ENCODE peak calls at places on chromosome 1, in eight cellular contexts. One of them, this sample, is unnamed.
A peak's percentile ranks its signal among the peaks of the same experiment; 100 is the strongest.

GRCh38 chr1:246219508-246220030 is 287.5 kb downstream of the SMYD3 start:
- DNase-seq in heart left ventricle: no peak
- DNase-seq in fibroblast of lung: peak; percentile 17
- DNase-seq in esophagus muscularis mucosa: no peak
- DNase-seq in HFF-Myc: peak; percentile 4
- DNase-seq in tibial nerve: no peak
- DNase-seq in AG09309: no peak
- DNase-seq in cardiac fibroblast: peak; percentile 22
- DNase-seq in this sample: no peak

GRCh38 chr1:172719694-172720138 is 60.8 kb downstream of the FASLG start:
- DNase-seq in AG09309: peak; percentile 17
- DNase-seq in heart left ventricle: no peak
- DNase-seq in fibroblast of lung: peak; percentile 72
- DNase-seq in cardiac fibroblast: peak; percentile 76
- DNase-seq in HFF-Myc: peak; percentile 31
- DNase-seq in esophagus muscularis mucosa: no peak
- DNase-seq in tibial nerve: peak; percentile 24
- DNase-seq in this sample: peak; percentile 37

GRCh38 chr1:210557426-210558077 is 228.8 kb downstream of the HHAT start:
- DNase-seq in heart left ventricle: no peak
- DNase-seq in fibroblast of lung: no peak
- DNase-seq in cardiac fibroblast: no peak
- DNase-seq in AG09309: no peak
- DNase-seq in HFF-Myc: no peak
- DNase-seq in esophagus muscularis mucosa: no peak
- DNase-seq in tibial nerve: no peak
- DNase-seq in this sample: no peak

GRCh38 chr1:243311809-243312208 is 56.0 kb downstream of the SDCCAG8 start:
- DNase-seq in tibial nerve: no peak
- DNase-seq in AG09309: no peak
- DNase-seq in HFF-Myc: no peak
- DNase-seq in fibroblast of lung: no peak
- DNase-seq in esophagus muscularis mucosa: no peak
- DNase-seq in heart left ventricle: no peak
- DNase-seq in cardiac fibroblast: no peak
- DNase-seq in this sample: no peak

GRCh38 chr1:62528015-62528414 is 69.3 kb upstream of the ANGPTL3 start:
- DNase-seq in esophagus muscularis mucosa: no peak
- DNase-seq in fibroblast of lung: no peak
- DNase-seq in cardiac fibroblast: peak; percentile 38
- DNase-seq in HFF-Myc: no peak
- DNase-seq in AG09309: no peak
- DNase-seq in heart left ventricle: peak; percentile 51
- DNase-seq in tibial nerve: no peak
- DNase-seq in this sample: no peak

GRCh38 chr1:15152318-15153183 is 996 bp upstream of the TMEM51 start:
- DNase-seq in AG09309: peak; percentile 49
- DNase-seq in HFF-Myc: peak; percentile 89
- DNase-seq in tibial nerve: peak; percentile 70
- DNase-seq in cardiac fibroblast: peak; percentile 93
- DNase-seq in heart left ventricle: peak; percentile 87
- DNase-seq in esophagus muscularis mucosa: peak; percentile 96
- DNase-seq in fibroblast of lung: peak; percentile 91
- DNase-seq in this sample: peak; percentile 77

GRCh38 chr1:240151126-240151735 is 59.5 kb downstream of the FMN2 start:
- DNase-seq in heart left ventricle: no peak
- DNase-seq in esophagus muscularis mucosa: no peak
- DNase-seq in tibial nerve: no peak
- DNase-seq in cardiac fibroblast: no peak
- DNase-seq in AG09309: no peak
- DNase-seq in fibroblast of lung: no peak
- DNase-seq in HFF-Myc: no peak
- DNase-seq in this sample: no peak

GRCh38 chr1:1006305-1007159 is 6.6 kb upstream of the HES4 start:
- DNase-seq in AG09309: no peak
- DNase-seq in heart left ventricle: peak; percentile 37
- DNase-seq in HFF-Myc: no peak
- DNase-seq in cardiac fibroblast: no peak
- DNase-seq in esophagus muscularis mucosa: no peak
- DNase-seq in fibroblast of lung: no peak
- DNase-seq in tibial nerve: no peak
- DNase-seq in this sample: no peak

GRCh38 chr1:163820190-163820589 is 498.4 kb downstream of the NUF2 start:
- DNase-seq in tibial nerve: no peak
- DNase-seq in fibroblast of lung: no peak
- DNase-seq in HFF-Myc: no peak
- DNase-seq in heart left ventricle: no peak
- DNase-seq in cardiac fibroblast: no peak
- DNase-seq in esophagus muscularis mucosa: no peak
- DNase-seq in AG09309: no peak
- DNase-seq in this sample: no peak

GRCh38 chr1:1359668-1360468 is 1.5 kb upstream of the MXRA8 start:
- DNase-seq in heart left ventricle: peak; percentile 79
- DNase-seq in tibial nerve: peak; percentile 81
- DNase-seq in fibroblast of lung: peak; percentile 64
- DNase-seq in cardiac fibroblast: peak; percentile 34
- DNase-seq in AG09309: peak; percentile 70
- DNase-seq in esophagus muscularis mucosa: no peak
- DNase-seq in HFF-Myc: no peak
- DNase-seq in this sample: peak; percentile 61

GRCh38 chr1:167301355-167301754 is 80.7 kb downstream of the POU2F1 start:
- DNase-seq in AG09309: no peak
- DNase-seq in cardiac fibroblast: no peak
- DNase-seq in esophagus muscularis mucosa: no peak
- DNase-seq in HFF-Myc: no peak
- DNase-seq in tibial nerve: no peak
- DNase-seq in heart left ventricle: no peak
- DNase-seq in fibroblast of lung: no peak
- DNase-seq in this sample: no peak

GRCh38 chr1:234926574-234927311 is 201.9 kb downstream of the TOMM20 start:
- DNase-seq in HFF-Myc: no peak
- DNase-seq in fibroblast of lung: no peak
- DNase-seq in tibial nerve: no peak
- DNase-seq in AG09309: no peak
- DNase-seq in esophagus muscularis mucosa: no peak
- DNase-seq in cardiac fibroblast: no peak
- DNase-seq in heart left ventricle: no peak
- DNase-seq in this sample: no peak

GRCh38 chr1:239805888-239806772 is 285.6 kb upstream of the FMN2 start:
- DNase-seq in esophagus muscularis mucosa: no peak
- DNase-seq in fibroblast of lung: no peak
- DNase-seq in tibial nerve: no peak
- DNase-seq in cardiac fibroblast: no peak
- DNase-seq in HFF-Myc: no peak
- DNase-seq in AG09309: no peak
- DNase-seq in heart left ventricle: no peak
- DNase-seq in this sample: no peak

GRCh38 chr1:59266180-59266926 is 30.5 kb upstream of the FGGY start:
- DNase-seq in esophagus muscularis mucosa: no peak
- DNase-seq in AG09309: no peak
- DNase-seq in heart left ventricle: no peak
- DNase-seq in tibial nerve: no peak
- DNase-seq in HFF-Myc: no peak
- DNase-seq in cardiac fibroblast: no peak
- DNase-seq in fibroblast of lung: no peak
- DNase-seq in this sample: no peak

GRCh38 chr1:159261726-159262494 is 40.2 kb upstream of the FCER1A start:
- DNase-seq in heart left ventricle: no peak
- DNase-seq in AG09309: no peak
- DNase-seq in cardiac fibroblast: peak; percentile 23
- DNase-seq in HFF-Myc: no peak
- DNase-seq in tibial nerve: no peak
- DNase-seq in esophagus muscularis mucosa: no peak
- DNase-seq in fibroblast of lung: no peak
- DNase-seq in this sample: no peak

GRCh38 chr1:27521336-27522147 is 31.6 kb upstream of the WASF2 start:
- DNase-seq in AG09309: no peak
- DNase-seq in cardiac fibroblast: no peak
- DNase-seq in heart left ventricle: peak; percentile 73
- DNase-seq in tibial nerve: no peak
- DNase-seq in fibroblast of lung: no peak
- DNase-seq in HFF-Myc: no peak
- DNase-seq in esophagus muscularis mucosa: no peak
- DNase-seq in this sample: no peak

GRCh38 chr1:221174598-221174997 is 295.4 kb downstream of the HLX start:
- DNase-seq in AG09309: no peak
- DNase-seq in fibroblast of lung: no peak
- DNase-seq in HFF-Myc: no peak
- DNase-seq in heart left ventricle: peak; percentile 87
- DNase-seq in tibial nerve: no peak
- DNase-seq in esophagus muscularis mucosa: no peak
- DNase-seq in cardiac fibroblast: peak; percentile 48
- DNase-seq in this sample: no peak

GRCh38 chr1:40955266-40955665 is 24.2 kb upstream of the CTPS1 start:
- DNase-seq in HFF-Myc: no peak
- DNase-seq in cardiac fibroblast: peak; percentile 17
- DNase-seq in tibial nerve: no peak
- DNase-seq in heart left ventricle: no peak
- DNase-seq in esophagus muscularis mucosa: no peak
- DNase-seq in AG09309: no peak
- DNase-seq in fibroblast of lung: no peak
- DNase-seq in this sample: no peak

GRCh38 chr1:40948741-40949528 is 30.6 kb upstream of the CTPS1 start:
- DNase-seq in cardiac fibroblast: peak; percentile 88
- DNase-seq in tibial nerve: peak; percentile 60
- DNase-seq in heart left ventricle: no peak
- DNase-seq in HFF-Myc: peak; percentile 73
- DNase-seq in fibroblast of lung: peak; percentile 72
- DNase-seq in esophagus muscularis mucosa: no peak
- DNase-seq in AG09309: peak; percentile 43
- DNase-seq in this sample: no peak

GRCh38 chr1:40952744-40953315 is 26.7 kb upstream of the CTPS1 start:
- DNase-seq in fibroblast of lung: no peak
- DNase-seq in tibial nerve: no peak
- DNase-seq in HFF-Myc: no peak
- DNase-seq in esophagus muscularis mucosa: no peak
- DNase-seq in AG09309: no peak
- DNase-seq in heart left ventricle: no peak
- DNase-seq in cardiac fibroblast: no peak
- DNase-seq in this sample: no peak

GRCh38 chr1:40949563-40949962 is 29.9 kb upstream of the CTPS1 start:
- DNase-seq in tibial nerve: no peak
- DNase-seq in HFF-Myc: no peak
- DNase-seq in esophagus muscularis mucosa: no peak
- DNase-seq in heart left ventricle: no peak
- DNase-seq in AG09309: no peak
- DNase-seq in cardiac fibroblast: no peak
- DNase-seq in fibroblast of lung: no peak
- DNase-seq in this sample: no peak

GRCh38 chr1:40951943-40952743 is 27.4 kb upstream of the CTPS1 start:
- DNase-seq in fibroblast of lung: peak; percentile 46
- DNase-seq in AG09309: no peak
- DNase-seq in heart left ventricle: peak; percentile 65
- DNase-seq in tibial nerve: peak; percentile 70
- DNase-seq in esophagus muscularis mucosa: no peak
- DNase-seq in HFF-Myc: no peak
- DNase-seq in cardiac fibroblast: peak; percentile 63
- DNase-seq in this sample: no peak
- TF ChIP-seq CTCF in fibroblast of lung: peak; percentile 88
- TF ChIP-seq CTCF in AG09309: peak; percentile 92
- TF ChIP-seq CTCF in heart left ventricle: peak; percentile 93
- TF ChIP-seq CTCF in tibial nerve: peak; percentile 90
- TF ChIP-seq CTCF in esophagus muscularis mucosa: peak; percentile 91
- TF ChIP-seq CTCF in HFF-Myc: peak; percentile 88
- TF ChIP-seq CTCF in cardiac fibroblast: peak; percentile 87
- TF ChIP-seq CTCF in this sample: peak; percentile 89

DNA sequence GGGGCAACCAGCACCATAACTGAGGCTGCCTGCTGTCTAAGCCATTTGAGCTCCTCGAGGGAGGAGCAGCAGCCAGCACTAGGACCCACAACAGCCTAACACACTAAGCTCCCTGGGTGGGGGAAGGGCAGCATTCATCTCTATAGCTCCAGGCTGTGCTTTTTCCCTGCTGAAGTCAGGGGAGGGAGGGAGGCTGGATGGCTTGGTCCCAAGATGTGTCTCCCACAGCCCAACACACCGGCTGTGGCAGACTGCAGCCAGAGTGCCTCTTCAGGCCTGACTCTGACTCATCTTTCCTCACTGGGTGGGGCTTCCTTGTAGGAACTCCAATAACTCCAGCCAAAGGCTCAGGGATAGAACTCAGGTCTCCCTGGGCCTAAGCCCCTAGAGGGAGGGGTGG is 296.3 kb downstream of the PRDM2 start:
- DNase-seq in tibial nerve: no peak
- DNase-seq in HFF-Myc: no peak
- DNase-seq in AG09309: no peak
- DNase-seq in esophagus muscularis mucosa: no peak
- DNase-seq in cardiac fibroblast: no peak
- DNase-seq in fibroblast of lung: no peak
- DNase-seq in heart left ventricle: no peak
- DNase-seq in this sample: no peak
- H3K4me3 ChIP-seq in tibial nerve: no peak overlapping the region
- H3K4me3 ChIP-seq in HFF-Myc: no peak overlapping the region
- H3K4me3 ChIP-seq in AG09309: no peak overlapping the region
- H3K4me3 ChIP-seq in esophagus muscularis mucosa: no peak overlapping the region
- H3K4me3 ChIP-seq in cardiac fibroblast: no peak overlapping the region
- H3K4me3 ChIP-seq in fibroblast of lung: no peak overlapping the region
- H3K4me3 ChIP-seq in heart left ventricle: no peak overlapping the region
- H3K4me3 ChIP-seq in this sample: no peak overlapping the region

GRCh38 chr1:156624814-156625435 is 5.7 kb downstream of the HAPLN2 start:
- DNase-seq in AG09309: no peak
- DNase-seq in fibroblast of lung: no peak
- DNase-seq in cardiac fibroblast: no peak
- DNase-seq in esophagus muscularis mucosa: no peak
- DNase-seq in tibial nerve: no peak
- DNase-seq in heart left ventricle: no peak
- DNase-seq in HFF-Myc: no peak
- DNase-seq in this sample: no peak
- TF ChIP-seq CTCF in AG09309: no peak
- TF ChIP-seq CTCF in fibroblast of lung: no peak
- TF ChIP-seq CTCF in cardiac fibroblast: no peak
- TF ChIP-seq CTCF in esophagus muscularis mucosa: no peak
- TF ChIP-seq CTCF in tibial nerve: no peak
- TF ChIP-seq CTCF in heart left ventricle: no peak
- TF ChIP-seq CTCF in HFF-Myc: no peak
- TF ChIP-seq CTCF in this sample: no peak

GRCh38 chr1:218588555-218589172 is 243.5 kb downstream of the TGFB2 start:
- DNase-seq in AG09309: no peak
- DNase-seq in HFF-Myc: no peak
- DNase-seq in esophagus muscularis mucosa: no peak
- DNase-seq in tibial nerve: no peak
- DNase-seq in heart left ventricle: no peak
- DNase-seq in cardiac fibroblast: no peak
- DNase-seq in fibroblast of lung: peak; percentile 37
- DNase-seq in this sample: no peak

GRCh38 chr1:218587890-218588289 is 242.8 kb downstream of the TGFB2 start:
- DNase-seq in heart left ventricle: no peak
- DNase-seq in tibial nerve: no peak
- DNase-seq in fibroblast of lung: peak; percentile 29
- DNase-seq in cardiac fibroblast: peak; percentile 58
- DNase-seq in AG09309: no peak
- DNase-seq in HFF-Myc: no peak
- DNase-seq in esophagus muscularis mucosa: no peak
- DNase-seq in this sample: no peak

GRCh38 chr1:218584418-218585155 is 239.5 kb downstream of the TGFB2 start:
- DNase-seq in esophagus muscularis mucosa: no peak
- DNase-seq in HFF-Myc: no peak
- DNase-seq in AG09309: no peak
- DNase-seq in fibroblast of lung: no peak
- DNase-seq in heart left ventricle: no peak
- DNase-seq in tibial nerve: no peak
- DNase-seq in cardiac fibroblast: peak; percentile 70
- DNase-seq in this sample: no peak

GRCh38 chr1:218582646-218583045 is 237.5 kb downstream of the TGFB2 start:
- DNase-seq in AG09309: no peak
- DNase-seq in cardiac fibroblast: no peak
- DNase-seq in tibial nerve: no peak
- DNase-seq in heart left ventricle: no peak
- DNase-seq in HFF-Myc: no peak
- DNase-seq in fibroblast of lung: no peak
- DNase-seq in esophagus muscularis mucosa: no peak
- DNase-seq in this sample: no peak

GRCh38 chr1:218585565-218586184 is 240.5 kb downstream of the TGFB2 start:
- DNase-seq in AG09309: no peak
- DNase-seq in cardiac fibroblast: peak; percentile 86
- DNase-seq in heart left ventricle: peak; percentile 27
- DNase-seq in esophagus muscularis mucosa: no peak
- DNase-seq in tibial nerve: no peak
- DNase-seq in fibroblast of lung: peak; percentile 71
- DNase-seq in HFF-Myc: no peak
- DNase-seq in this sample: peak; percentile 40
- H3K4me3 ChIP-seq in AG09309: no peak overlapping the region
- H3K4me3 ChIP-seq in cardiac fibroblast: no peak overlapping the region
- H3K4me3 ChIP-seq in heart left ventricle: no peak overlapping the region
- H3K4me3 ChIP-seq in esophagus muscularis mucosa: no peak overlapping the region
- H3K4me3 ChIP-seq in tibial nerve: no peak overlapping the region
- H3K4me3 ChIP-seq in fibroblast of lung: no peak overlapping the region
- H3K4me3 ChIP-seq in HFF-Myc: no peak overlapping the region
- H3K4me3 ChIP-seq in this sample: no peak overlapping the region

This sample was measured in astrocyte of the cerebellum.